ENCODE peak calls at places on chromosomes 4 and X, in ten cellular contexts. One of them, this sample, is unnamed.

GRCh38 chr4:94653095-94653649 is 104.6 kb upstream of the BMPR1B start:
- DNase-seq in NCI-H446: no peak
- DNase-seq in stimulated activated CD8-positive, alpha-beta memory T cell treated with anti-CD3 and anti-CD28 coated beads, Interleukin-15, amount 100 ng/mL, for 1 hour: no peak
- DNase-seq in lower lobe of right lung: no peak
- DNase-seq in activated T-helper 1 cell treated with anti-CD3 and anti-CD28 coated beads, Interleukin-2, amount 50 U/mL, for 16 hours: no peak
- DNase-seq in stimulated activated CD4-positive, alpha-beta T cell treated with anti-CD3 and anti-CD28 coated beads, TNF-alpha, amount 100 ng/mL, for 48 hours: no peak
- DNase-seq in HCEC 1CT: no peak
- DNase-seq in neuronal stem cell: no peak
- DNase-seq in activated CD8-positive, alpha-beta memory T cell treated with anti-CD3 and anti-CD28 coated beads, Interleukin-2, amount 50 U/mL, for 48 hours: no peak
- DNase-seq in NCI-H748 treated with DMSO at 0.1 percent for 48 hours: no peak
- DNase-seq in this sample: no peak

GRCh38 chr4:109232666-109233065 is 69.8 kb downstream of the COL25A1 start:
- DNase-seq in NCI-H446: no peak
- DNase-seq in stimulated activated CD8-positive, alpha-beta memory T cell treated with anti-CD3 and anti-CD28 coated beads, Interleukin-15, amount 100 ng/mL, for 1 hour: no peak
- DNase-seq in lower lobe of right lung: no peak
- DNase-seq in activated T-helper 1 cell treated with anti-CD3 and anti-CD28 coated beads, Interleukin-2, amount 50 U/mL, for 16 hours: no peak
- DNase-seq in stimulated activated CD4-positive, alpha-beta T cell treated with anti-CD3 and anti-CD28 coated beads, TNF-alpha, amount 100 ng/mL, for 48 hours: no peak
- DNase-seq in HCEC 1CT: no peak
- DNase-seq in neuronal stem cell: no peak
- DNase-seq in activated CD8-positive, alpha-beta memory T cell treated with anti-CD3 and anti-CD28 coated beads, Interleukin-2, amount 50 U/mL, for 48 hours: no peak
- DNase-seq in NCI-H748 treated with DMSO at 0.1 percent for 48 hours: no peak
- DNase-seq in this sample: no peak

GRCh38 chr4:150971901-150972300 is 43.2 kb downstream of the LRBA start:
- DNase-seq in NCI-H446: no peak
- DNase-seq in stimulated activated CD8-positive, alpha-beta memory T cell treated with anti-CD3 and anti-CD28 coated beads, Interleukin-15, amount 100 ng/mL, for 1 hour: no peak
- DNase-seq in lower lobe of right lung: no peak
- DNase-seq in activated T-helper 1 cell treated with anti-CD3 and anti-CD28 coated beads, Interleukin-2, amount 50 U/mL, for 16 hours: no peak
- DNase-seq in stimulated activated CD4-positive, alpha-beta T cell treated with anti-CD3 and anti-CD28 coated beads, TNF-alpha, amount 100 ng/mL, for 48 hours: no peak
- DNase-seq in HCEC 1CT: peak; percentile 5
- DNase-seq in neuronal stem cell: no peak
- DNase-seq in activated CD8-positive, alpha-beta memory T cell treated with anti-CD3 and anti-CD28 coated beads, Interleukin-2, amount 50 U/mL, for 48 hours: no peak
- DNase-seq in NCI-H748 treated with DMSO at 0.1 percent for 48 hours: no peak
- DNase-seq in this sample: no peak

GRCh38 chrX:30561191-30561590 is 16.4 kb downstream of the TASL start:
- DNase-seq in NCI-H446: no peak
- DNase-seq in stimulated activated CD8-positive, alpha-beta memory T cell treated with anti-CD3 and anti-CD28 coated beads, Interleukin-15, amount 100 ng/mL, for 1 hour: no peak
- DNase-seq in lower lobe of right lung: no peak
- DNase-seq in activated T-helper 1 cell treated with anti-CD3 and anti-CD28 coated beads, Interleukin-2, amount 50 U/mL, for 16 hours: no peak
- DNase-seq in stimulated activated CD4-positive, alpha-beta T cell treated with anti-CD3 and anti-CD28 coated beads, TNF-alpha, amount 100 ng/mL, for 48 hours: no peak
- DNase-seq in HCEC 1CT: no peak
- DNase-seq in neuronal stem cell: no peak
- DNase-seq in activated CD8-positive, alpha-beta memory T cell treated with anti-CD3 and anti-CD28 coated beads, Interleukin-2, amount 50 U/mL, for 48 hours: no peak
- DNase-seq in NCI-H748 treated with DMSO at 0.1 percent for 48 hours: no peak
- DNase-seq in this sample: no peak

GRCh38 chrX:45621356-45622041 is 420.8 kb upstream of the DIPK2B start:
- DNase-seq in NCI-H446: no peak
- DNase-seq in stimulated activated CD8-positive, alpha-beta memory T cell treated with anti-CD3 and anti-CD28 coated beads, Interleukin-15, amount 100 ng/mL, for 1 hour: no peak
- DNase-seq in lower lobe of right lung: no peak
- DNase-seq in activated T-helper 1 cell treated with anti-CD3 and anti-CD28 coated beads, Interleukin-2, amount 50 U/mL, for 16 hours: no peak
- DNase-seq in stimulated activated CD4-positive, alpha-beta T cell treated with anti-CD3 and anti-CD28 coated beads, TNF-alpha, amount 100 ng/mL, for 48 hours: no peak
- DNase-seq in HCEC 1CT: peak; percentile 93
- DNase-seq in neuronal stem cell: no peak
- DNase-seq in activated CD8-positive, alpha-beta memory T cell treated with anti-CD3 and anti-CD28 coated beads, Interleukin-2, amount 50 U/mL, for 48 hours: no peak
- DNase-seq in NCI-H748 treated with DMSO at 0.1 percent for 48 hours: no peak
- DNase-seq in this sample: no peak

GRCh38 chr4:53507671-53508286 is 83.5 kb downstream of the LNX1 start:
- DNase-seq in NCI-H446: no peak
- DNase-seq in stimulated activated CD8-positive, alpha-beta memory T cell treated with anti-CD3 and anti-CD28 coated beads, Interleukin-15, amount 100 ng/mL, for 1 hour: no peak
- DNase-seq in lower lobe of right lung: no peak
- DNase-seq in activated T-helper 1 cell treated with anti-CD3 and anti-CD28 coated beads, Interleukin-2, amount 50 U/mL, for 16 hours: no peak
- DNase-seq in stimulated activated CD4-positive, alpha-beta T cell treated with anti-CD3 and anti-CD28 coated beads, TNF-alpha, amount 100 ng/mL, for 48 hours: no peak
- DNase-seq in HCEC 1CT: no peak
- DNase-seq in neuronal stem cell: no peak
- DNase-seq in activated CD8-positive, alpha-beta memory T cell treated with anti-CD3 and anti-CD28 coated beads, Interleukin-2, amount 50 U/mL, for 48 hours: no peak
- DNase-seq in NCI-H748 treated with DMSO at 0.1 percent for 48 hours: no peak
- DNase-seq in this sample: peak; percentile 77

GRCh38 chr4:154487144-154487543 is 4.5 kb downstream of the DCHS2 start:
- DNase-seq in NCI-H446: no peak
- DNase-seq in stimulated activated CD8-positive, alpha-beta memory T cell treated with anti-CD3 and anti-CD28 coated beads, Interleukin-15, amount 100 ng/mL, for 1 hour: no peak
- DNase-seq in lower lobe of right lung: no peak
- DNase-seq in activated T-helper 1 cell treated with anti-CD3 and anti-CD28 coated beads, Interleukin-2, amount 50 U/mL, for 16 hours: no peak
- DNase-seq in stimulated activated CD4-positive, alpha-beta T cell treated with anti-CD3 and anti-CD28 coated beads, TNF-alpha, amount 100 ng/mL, for 48 hours: no peak
- DNase-seq in HCEC 1CT: no peak
- DNase-seq in neuronal stem cell: no peak
- DNase-seq in activated CD8-positive, alpha-beta memory T cell treated with anti-CD3 and anti-CD28 coated beads, Interleukin-2, amount 50 U/mL, for 48 hours: no peak
- DNase-seq in NCI-H748 treated with DMSO at 0.1 percent for 48 hours: no peak
- DNase-seq in this sample: no peak

GRCh38 chr4:37607018-37607417 is 79.2 kb downstream of the RELL1 start:
- DNase-seq in NCI-H446: no peak
- DNase-seq in stimulated activated CD8-positive, alpha-beta memory T cell treated with anti-CD3 and anti-CD28 coated beads, Interleukin-15, amount 100 ng/mL, for 1 hour: no peak
- DNase-seq in lower lobe of right lung: no peak
- DNase-seq in activated T-helper 1 cell treated with anti-CD3 and anti-CD28 coated beads, Interleukin-2, amount 50 U/mL, for 16 hours: no peak
- DNase-seq in stimulated activated CD4-positive, alpha-beta T cell treated with anti-CD3 and anti-CD28 coated beads, TNF-alpha, amount 100 ng/mL, for 48 hours: no peak
- DNase-seq in HCEC 1CT: no peak
- DNase-seq in neuronal stem cell: no peak
- DNase-seq in activated CD8-positive, alpha-beta memory T cell treated with anti-CD3 and anti-CD28 coated beads, Interleukin-2, amount 50 U/mL, for 48 hours: no peak
- DNase-seq in NCI-H748 treated with DMSO at 0.1 percent for 48 hours: no peak
- DNase-seq in this sample: no peak

GRCh38 chr4:55444822-55445221 is 49.1 kb downstream of the TMEM165 start:
- DNase-seq in NCI-H446: peak; percentile 14
- DNase-seq in stimulated activated CD8-positive, alpha-beta memory T cell treated with anti-CD3 and anti-CD28 coated beads, Interleukin-15, amount 100 ng/mL, for 1 hour: no peak
- DNase-seq in lower lobe of right lung: no peak
- DNase-seq in activated T-helper 1 cell treated with anti-CD3 and anti-CD28 coated beads, Interleukin-2, amount 50 U/mL, for 16 hours: no peak
- DNase-seq in stimulated activated CD4-positive, alpha-beta T cell treated with anti-CD3 and anti-CD28 coated beads, TNF-alpha, amount 100 ng/mL, for 48 hours: no peak
- DNase-seq in HCEC 1CT: peak; percentile 16
- DNase-seq in neuronal stem cell: no peak
- DNase-seq in activated CD8-positive, alpha-beta memory T cell treated with anti-CD3 and anti-CD28 coated beads, Interleukin-2, amount 50 U/mL, for 48 hours: no peak
- DNase-seq in NCI-H748 treated with DMSO at 0.1 percent for 48 hours: no peak
- DNase-seq in this sample: no peak

GRCh38 chr4:186642998-186643397 is 80.7 kb downstream of the FAT1 start:
- DNase-seq in NCI-H446: no peak
- DNase-seq in stimulated activated CD8-positive, alpha-beta memory T cell treated with anti-CD3 and anti-CD28 coated beads, Interleukin-15, amount 100 ng/mL, for 1 hour: no peak
- DNase-seq in lower lobe of right lung: no peak
- DNase-seq in activated T-helper 1 cell treated with anti-CD3 and anti-CD28 coated beads, Interleukin-2, amount 50 U/mL, for 16 hours: no peak
- DNase-seq in stimulated activated CD4-positive, alpha-beta T cell treated with anti-CD3 and anti-CD28 coated beads, TNF-alpha, amount 100 ng/mL, for 48 hours: no peak
- DNase-seq in HCEC 1CT: no peak
- DNase-seq in neuronal stem cell: no peak
- DNase-seq in activated CD8-positive, alpha-beta memory T cell treated with anti-CD3 and anti-CD28 coated beads, Interleukin-2, amount 50 U/mL, for 48 hours: no peak
- DNase-seq in NCI-H748 treated with DMSO at 0.1 percent for 48 hours: no peak
- DNase-seq in this sample: no peak

GRCh38 chr4:8461616-8462015 is 21.0 kb downstream of the TRMT44 start:
- DNase-seq in NCI-H446: no peak
- DNase-seq in stimulated activated CD8-positive, alpha-beta memory T cell treated with anti-CD3 and anti-CD28 coated beads, Interleukin-15, amount 100 ng/mL, for 1 hour: no peak
- DNase-seq in lower lobe of right lung: no peak
- DNase-seq in activated T-helper 1 cell treated with anti-CD3 and anti-CD28 coated beads, Interleukin-2, amount 50 U/mL, for 16 hours: no peak
- DNase-seq in stimulated activated CD4-positive, alpha-beta T cell treated with anti-CD3 and anti-CD28 coated beads, TNF-alpha, amount 100 ng/mL, for 48 hours: no peak
- DNase-seq in HCEC 1CT: no peak
- DNase-seq in neuronal stem cell: no peak
- DNase-seq in activated CD8-positive, alpha-beta memory T cell treated with anti-CD3 and anti-CD28 coated beads, Interleukin-2, amount 50 U/mL, for 48 hours: no peak
- DNase-seq in NCI-H748 treated with DMSO at 0.1 percent for 48 hours: no peak
- DNase-seq in this sample: no peak

GRCh38 chrX:47608130-47608810 is 11.4 kb downstream of the SYN1 start:
- DNase-seq in NCI-H446: no peak
- DNase-seq in stimulated activated CD8-positive, alpha-beta memory T cell treated with anti-CD3 and anti-CD28 coated beads, Interleukin-15, amount 100 ng/mL, for 1 hour: no peak
- DNase-seq in lower lobe of right lung: no peak
- DNase-seq in activated T-helper 1 cell treated with anti-CD3 and anti-CD28 coated beads, Interleukin-2, amount 50 U/mL, for 16 hours: no peak
- DNase-seq in stimulated activated CD4-positive, alpha-beta T cell treated with anti-CD3 and anti-CD28 coated beads, TNF-alpha, amount 100 ng/mL, for 48 hours: no peak
- DNase-seq in HCEC 1CT: no peak
- DNase-seq in neuronal stem cell: no peak
- DNase-seq in activated CD8-positive, alpha-beta memory T cell treated with anti-CD3 and anti-CD28 coated beads, Interleukin-2, amount 50 U/mL, for 48 hours: no peak
- DNase-seq in NCI-H748 treated with DMSO at 0.1 percent for 48 hours: no peak
- DNase-seq in this sample: no peak

GRCh38 chr4:14264437-14264836 is 636.9 kb upstream of the BOD1L1 start:
- DNase-seq in NCI-H446: no peak
- DNase-seq in stimulated activated CD8-positive, alpha-beta memory T cell treated with anti-CD3 and anti-CD28 coated beads, Interleukin-15, amount 100 ng/mL, for 1 hour: no peak
- DNase-seq in lower lobe of right lung: no peak
- DNase-seq in activated T-helper 1 cell treated with anti-CD3 and anti-CD28 coated beads, Interleukin-2, amount 50 U/mL, for 16 hours: no peak
- DNase-seq in stimulated activated CD4-positive, alpha-beta T cell treated with anti-CD3 and anti-CD28 coated beads, TNF-alpha, amount 100 ng/mL, for 48 hours: no peak
- DNase-seq in HCEC 1CT: no peak
- DNase-seq in neuronal stem cell: no peak
- DNase-seq in activated CD8-positive, alpha-beta memory T cell treated with anti-CD3 and anti-CD28 coated beads, Interleukin-2, amount 50 U/mL, for 48 hours: no peak
- DNase-seq in NCI-H748 treated with DMSO at 0.1 percent for 48 hours: no peak
- DNase-seq in this sample: no peak

GRCh38 chrX:17859609-17860178 is 1.4 kb downstream of the RAI2 start:
- DNase-seq in NCI-H446: no peak
- DNase-seq in stimulated activated CD8-positive, alpha-beta memory T cell treated with anti-CD3 and anti-CD28 coated beads, Interleukin-15, amount 100 ng/mL, for 1 hour: no peak
- DNase-seq in lower lobe of right lung: peak; percentile 58
- DNase-seq in activated T-helper 1 cell treated with anti-CD3 and anti-CD28 coated beads, Interleukin-2, amount 50 U/mL, for 16 hours: no peak
- DNase-seq in stimulated activated CD4-positive, alpha-beta T cell treated with anti-CD3 and anti-CD28 coated beads, TNF-alpha, amount 100 ng/mL, for 48 hours: no peak
- DNase-seq in HCEC 1CT: no peak
- DNase-seq in neuronal stem cell: no peak
- DNase-seq in activated CD8-positive, alpha-beta memory T cell treated with anti-CD3 and anti-CD28 coated beads, Interleukin-2, amount 50 U/mL, for 48 hours: no peak
- DNase-seq in NCI-H748 treated with DMSO at 0.1 percent for 48 hours: peak; percentile 37
- DNase-seq in this sample: peak; percentile 27

GRCh38 chr4:128846063-128846462 is 36.6 kb downstream of the JADE1 start:
- DNase-seq in NCI-H446: no peak
- DNase-seq in stimulated activated CD8-positive, alpha-beta memory T cell treated with anti-CD3 and anti-CD28 coated beads, Interleukin-15, amount 100 ng/mL, for 1 hour: no peak
- DNase-seq in lower lobe of right lung: no peak
- DNase-seq in activated T-helper 1 cell treated with anti-CD3 and anti-CD28 coated beads, Interleukin-2, amount 50 U/mL, for 16 hours: no peak
- DNase-seq in stimulated activated CD4-positive, alpha-beta T cell treated with anti-CD3 and anti-CD28 coated beads, TNF-alpha, amount 100 ng/mL, for 48 hours: no peak
- DNase-seq in HCEC 1CT: no peak
- DNase-seq in neuronal stem cell: no peak
- DNase-seq in activated CD8-positive, alpha-beta memory T cell treated with anti-CD3 and anti-CD28 coated beads, Interleukin-2, amount 50 U/mL, for 48 hours: peak; percentile 13
- DNase-seq in NCI-H748 treated with DMSO at 0.1 percent for 48 hours: peak; percentile 2
- DNase-seq in this sample: no peak

GRCh38 chr4:123113193-123113592 is 190.8 kb upstream of the NUDT6 start:
- DNase-seq in NCI-H446: no peak
- DNase-seq in stimulated activated CD8-positive, alpha-beta memory T cell treated with anti-CD3 and anti-CD28 coated beads, Interleukin-15, amount 100 ng/mL, for 1 hour: no peak
- DNase-seq in lower lobe of right lung: no peak
- DNase-seq in activated T-helper 1 cell treated with anti-CD3 and anti-CD28 coated beads, Interleukin-2, amount 50 U/mL, for 16 hours: no peak
- DNase-seq in stimulated activated CD4-positive, alpha-beta T cell treated with anti-CD3 and anti-CD28 coated beads, TNF-alpha, amount 100 ng/mL, for 48 hours: no peak
- DNase-seq in HCEC 1CT: no peak
- DNase-seq in neuronal stem cell: no peak
- DNase-seq in activated CD8-positive, alpha-beta memory T cell treated with anti-CD3 and anti-CD28 coated beads, Interleukin-2, amount 50 U/mL, for 48 hours: no peak
- DNase-seq in NCI-H748 treated with DMSO at 0.1 percent for 48 hours: no peak
- DNase-seq in this sample: no peak

GRCh38 chr4:107379054-107379869 is 340.8 kb downstream of the PAPSS1 start:
- DNase-seq in NCI-H446: peak; percentile 9
- DNase-seq in stimulated activated CD8-positive, alpha-beta memory T cell treated with anti-CD3 and anti-CD28 coated beads, Interleukin-15, amount 100 ng/mL, for 1 hour: no peak
- DNase-seq in lower lobe of right lung: no peak
- DNase-seq in activated T-helper 1 cell treated with anti-CD3 and anti-CD28 coated beads, Interleukin-2, amount 50 U/mL, for 16 hours: no peak
- DNase-seq in stimulated activated CD4-positive, alpha-beta T cell treated with anti-CD3 and anti-CD28 coated beads, TNF-alpha, amount 100 ng/mL, for 48 hours: no peak
- DNase-seq in HCEC 1CT: peak; percentile 48
- DNase-seq in neuronal stem cell: no peak
- DNase-seq in activated CD8-positive, alpha-beta memory T cell treated with anti-CD3 and anti-CD28 coated beads, Interleukin-2, amount 50 U/mL, for 48 hours: no peak
- DNase-seq in NCI-H748 treated with DMSO at 0.1 percent for 48 hours: no peak
- DNase-seq in this sample: no peak

GRCh38 chr4:78770091-78770642 is 6.0 kb upstream of the BMP2K start:
- DNase-seq in NCI-H446: no peak
- DNase-seq in stimulated activated CD8-positive, alpha-beta memory T cell treated with anti-CD3 and anti-CD28 coated beads, Interleukin-15, amount 100 ng/mL, for 1 hour: no peak
- DNase-seq in lower lobe of right lung: no peak
- DNase-seq in activated T-helper 1 cell treated with anti-CD3 and anti-CD28 coated beads, Interleukin-2, amount 50 U/mL, for 16 hours: no peak
- DNase-seq in stimulated activated CD4-positive, alpha-beta T cell treated with anti-CD3 and anti-CD28 coated beads, TNF-alpha, amount 100 ng/mL, for 48 hours: no peak
- DNase-seq in HCEC 1CT: no peak
- DNase-seq in neuronal stem cell: no peak
- DNase-seq in activated CD8-positive, alpha-beta memory T cell treated with anti-CD3 and anti-CD28 coated beads, Interleukin-2, amount 50 U/mL, for 48 hours: no peak
- DNase-seq in NCI-H748 treated with DMSO at 0.1 percent for 48 hours: no peak
- DNase-seq in this sample: no peak

GRCh38 chr4:176271749-176272148 is 2.7 kb upstream of the ASB5 start:
- DNase-seq in NCI-H446: no peak
- DNase-seq in stimulated activated CD8-positive, alpha-beta memory T cell treated with anti-CD3 and anti-CD28 coated beads, Interleukin-15, amount 100 ng/mL, for 1 hour: no peak
- DNase-seq in lower lobe of right lung: no peak
- DNase-seq in activated T-helper 1 cell treated with anti-CD3 and anti-CD28 coated beads, Interleukin-2, amount 50 U/mL, for 16 hours: no peak
- DNase-seq in stimulated activated CD4-positive, alpha-beta T cell treated with anti-CD3 and anti-CD28 coated beads, TNF-alpha, amount 100 ng/mL, for 48 hours: no peak
- DNase-seq in HCEC 1CT: peak; percentile 26
- DNase-seq in neuronal stem cell: no peak
- DNase-seq in activated CD8-positive, alpha-beta memory T cell treated with anti-CD3 and anti-CD28 coated beads, Interleukin-2, amount 50 U/mL, for 48 hours: no peak
- DNase-seq in NCI-H748 treated with DMSO at 0.1 percent for 48 hours: no peak
- DNase-seq in this sample: no peak

GRCh38 chr4:2412534-2412884 is 5.9 kb downstream of the ZFYVE28 start:
- DNase-seq in NCI-H446: no peak
- DNase-seq in stimulated activated CD8-positive, alpha-beta memory T cell treated with anti-CD3 and anti-CD28 coated beads, Interleukin-15, amount 100 ng/mL, for 1 hour: peak; percentile 38
- DNase-seq in lower lobe of right lung: no peak
- DNase-seq in activated T-helper 1 cell treated with anti-CD3 and anti-CD28 coated beads, Interleukin-2, amount 50 U/mL, for 16 hours: no peak
- DNase-seq in stimulated activated CD4-positive, alpha-beta T cell treated with anti-CD3 and anti-CD28 coated beads, TNF-alpha, amount 100 ng/mL, for 48 hours: no peak
- DNase-seq in HCEC 1CT: no peak
- DNase-seq in neuronal stem cell: no peak
- DNase-seq in activated CD8-positive, alpha-beta memory T cell treated with anti-CD3 and anti-CD28 coated beads, Interleukin-2, amount 50 U/mL, for 48 hours: no peak
- DNase-seq in NCI-H748 treated with DMSO at 0.1 percent for 48 hours: no peak
- DNase-seq in this sample: no peak

GRCh38 chr4:169079942-169080827 is 70.1 kb upstream of the CBR4 start:
- DNase-seq in NCI-H446: peak; percentile 66
- DNase-seq in stimulated activated CD8-positive, alpha-beta memory T cell treated with anti-CD3 and anti-CD28 coated beads, Interleukin-15, amount 100 ng/mL, for 1 hour: no peak
- DNase-seq in lower lobe of right lung: peak; percentile 63
- DNase-seq in activated T-helper 1 cell treated with anti-CD3 and anti-CD28 coated beads, Interleukin-2, amount 50 U/mL, for 16 hours: no peak
- DNase-seq in stimulated activated CD4-positive, alpha-beta T cell treated with anti-CD3 and anti-CD28 coated beads, TNF-alpha, amount 100 ng/mL, for 48 hours: no peak
- DNase-seq in HCEC 1CT: no peak
- DNase-seq in neuronal stem cell: no peak
- DNase-seq in activated CD8-positive, alpha-beta memory T cell treated with anti-CD3 and anti-CD28 coated beads, Interleukin-2, amount 50 U/mL, for 48 hours: peak; percentile 57
- DNase-seq in NCI-H748 treated with DMSO at 0.1 percent for 48 hours: no peak
- DNase-seq in this sample: no peak

GRCh38 chrX:29297171-29297800 is 710.0 kb downstream of the IL1RAPL1 start:
- DNase-seq in NCI-H446: no peak
- DNase-seq in stimulated activated CD8-positive, alpha-beta memory T cell treated with anti-CD3 and anti-CD28 coated beads, Interleukin-15, amount 100 ng/mL, for 1 hour: no peak
- DNase-seq in lower lobe of right lung: no peak
- DNase-seq in activated T-helper 1 cell treated with anti-CD3 and anti-CD28 coated beads, Interleukin-2, amount 50 U/mL, for 16 hours: no peak
- DNase-seq in stimulated activated CD4-positive, alpha-beta T cell treated with anti-CD3 and anti-CD28 coated beads, TNF-alpha, amount 100 ng/mL, for 48 hours: no peak
- DNase-seq in HCEC 1CT: no peak
- DNase-seq in neuronal stem cell: no peak
- DNase-seq in activated CD8-positive, alpha-beta memory T cell treated with anti-CD3 and anti-CD28 coated beads, Interleukin-2, amount 50 U/mL, for 48 hours: no peak
- DNase-seq in NCI-H748 treated with DMSO at 0.1 percent for 48 hours: no peak
- DNase-seq in this sample: no peak

GRCh38 chr4:7043521-7044414 is 596 bp downstream of the TADA2B start:
- DNase-seq in NCI-H446: peak; percentile 4
- DNase-seq in stimulated activated CD8-positive, alpha-beta memory T cell treated with anti-CD3 and anti-CD28 coated beads, Interleukin-15, amount 100 ng/mL, for 1 hour: no peak
- DNase-seq in lower lobe of right lung: peak; percentile 74
- DNase-seq in activated T-helper 1 cell treated with anti-CD3 and anti-CD28 coated beads, Interleukin-2, amount 50 U/mL, for 16 hours: peak; percentile 35
- DNase-seq in stimulated activated CD4-positive, alpha-beta T cell treated with anti-CD3 and anti-CD28 coated beads, TNF-alpha, amount 100 ng/mL, for 48 hours: peak; percentile 22
- DNase-seq in HCEC 1CT: peak; percentile 33
- DNase-seq in neuronal stem cell: no peak
- DNase-seq in activated CD8-positive, alpha-beta memory T cell treated with anti-CD3 and anti-CD28 coated beads, Interleukin-2, amount 50 U/mL, for 48 hours: peak; percentile 78
- DNase-seq in NCI-H748 treated with DMSO at 0.1 percent for 48 hours: no peak
- DNase-seq in this sample: peak; percentile 64

GRCh38 chr4:56283394-56283793 is 103.9 kb downstream of the AASDH start:
- DNase-seq in NCI-H446: no peak
- DNase-seq in stimulated activated CD8-positive, alpha-beta memory T cell treated with anti-CD3 and anti-CD28 coated beads, Interleukin-15, amount 100 ng/mL, for 1 hour: no peak
- DNase-seq in lower lobe of right lung: no peak
- DNase-seq in activated T-helper 1 cell treated with anti-CD3 and anti-CD28 coated beads, Interleukin-2, amount 50 U/mL, for 16 hours: no peak
- DNase-seq in stimulated activated CD4-positive, alpha-beta T cell treated with anti-CD3 and anti-CD28 coated beads, TNF-alpha, amount 100 ng/mL, for 48 hours: no peak
- DNase-seq in HCEC 1CT: no peak
- DNase-seq in neuronal stem cell: no peak
- DNase-seq in activated CD8-positive, alpha-beta memory T cell treated with anti-CD3 and anti-CD28 coated beads, Interleukin-2, amount 50 U/mL, for 48 hours: no peak
- DNase-seq in NCI-H748 treated with DMSO at 0.1 percent for 48 hours: no peak
- DNase-seq in this sample: no peak

GRCh38 chr4:1315838-1316536 is 26.3 kb downstream of the MAEA start:
- DNase-seq in NCI-H446: no peak
- DNase-seq in stimulated activated CD8-positive, alpha-beta memory T cell treated with anti-CD3 and anti-CD28 coated beads, Interleukin-15, amount 100 ng/mL, for 1 hour: no peak
- DNase-seq in lower lobe of right lung: no peak
- DNase-seq in activated T-helper 1 cell treated with anti-CD3 and anti-CD28 coated beads, Interleukin-2, amount 50 U/mL, for 16 hours: no peak
- DNase-seq in stimulated activated CD4-positive, alpha-beta T cell treated with anti-CD3 and anti-CD28 coated beads, TNF-alpha, amount 100 ng/mL, for 48 hours: no peak
- DNase-seq in HCEC 1CT: no peak
- DNase-seq in neuronal stem cell: no peak
- DNase-seq in activated CD8-positive, alpha-beta memory T cell treated with anti-CD3 and anti-CD28 coated beads, Interleukin-2, amount 50 U/mL, for 48 hours: no peak
- DNase-seq in NCI-H748 treated with DMSO at 0.1 percent for 48 hours: no peak
- DNase-seq in this sample: no peak

GRCh38 chrX:149314031-149314430 is 191.1 kb downstream of the IDS start:
- DNase-seq in NCI-H446: no peak
- DNase-seq in stimulated activated CD8-positive, alpha-beta memory T cell treated with anti-CD3 and anti-CD28 coated beads, Interleukin-15, amount 100 ng/mL, for 1 hour: no peak
- DNase-seq in lower lobe of right lung: no peak
- DNase-seq in activated T-helper 1 cell treated with anti-CD3 and anti-CD28 coated beads, Interleukin-2, amount 50 U/mL, for 16 hours: no peak
- DNase-seq in stimulated activated CD4-positive, alpha-beta T cell treated with anti-CD3 and anti-CD28 coated beads, TNF-alpha, amount 100 ng/mL, for 48 hours: no peak
- DNase-seq in HCEC 1CT: no peak
- DNase-seq in neuronal stem cell: no peak
- DNase-seq in activated CD8-positive, alpha-beta memory T cell treated with anti-CD3 and anti-CD28 coated beads, Interleukin-2, amount 50 U/mL, for 48 hours: no peak
- DNase-seq in NCI-H748 treated with DMSO at 0.1 percent for 48 hours: no peak
- DNase-seq in this sample: no peak

GRCh38 chr4:186019264-186019663 is 49.7 kb upstream of the TLR3 start:
- DNase-seq in NCI-H446: no peak
- DNase-seq in stimulated activated CD8-positive, alpha-beta memory T cell treated with anti-CD3 and anti-CD28 coated beads, Interleukin-15, amount 100 ng/mL, for 1 hour: no peak
- DNase-seq in lower lobe of right lung: no peak
- DNase-seq in activated T-helper 1 cell treated with anti-CD3 and anti-CD28 coated beads, Interleukin-2, amount 50 U/mL, for 16 hours: no peak
- DNase-seq in stimulated activated CD4-positive, alpha-beta T cell treated with anti-CD3 and anti-CD28 coated beads, TNF-alpha, amount 100 ng/mL, for 48 hours: no peak
- DNase-seq in HCEC 1CT: no peak
- DNase-seq in neuronal stem cell: no peak
- DNase-seq in activated CD8-positive, alpha-beta memory T cell treated with anti-CD3 and anti-CD28 coated beads, Interleukin-2, amount 50 U/mL, for 48 hours: no peak
- DNase-seq in NCI-H748 treated with DMSO at 0.1 percent for 48 hours: no peak
- DNase-seq in this sample: no peak

GRCh38 chr4:27917381-27917780 is 1056.7 kb downstream of the STIM2 start:
- DNase-seq in NCI-H446: no peak
- DNase-seq in stimulated activated CD8-positive, alpha-beta memory T cell treated with anti-CD3 and anti-CD28 coated beads, Interleukin-15, amount 100 ng/mL, for 1 hour: no peak
- DNase-seq in lower lobe of right lung: no peak
- DNase-seq in activated T-helper 1 cell treated with anti-CD3 and anti-CD28 coated beads, Interleukin-2, amount 50 U/mL, for 16 hours: no peak
- DNase-seq in stimulated activated CD4-positive, alpha-beta T cell treated with anti-CD3 and anti-CD28 coated beads, TNF-alpha, amount 100 ng/mL, for 48 hours: no peak
- DNase-seq in HCEC 1CT: no peak
- DNase-seq in neuronal stem cell: peak; percentile 36
- DNase-seq in activated CD8-positive, alpha-beta memory T cell treated with anti-CD3 and anti-CD28 coated beads, Interleukin-2, amount 50 U/mL, for 48 hours: no peak
- DNase-seq in NCI-H748 treated with DMSO at 0.1 percent for 48 hours: no peak
- DNase-seq in this sample: no peak